ENCODE peak calls at places on chromosome 17, in six cellular contexts. F, D, T, J, V and X are unnamed samples.

GRCh38 chr17:19017401-19017800 is 12.8 kb upstream of the FAM83G start:
- DNase-seq in F (no peak), T (no peak), J (no peak), V (no peak), D (no peak), X (no peak)

GRCh38 chr17:3730881-3731429 is 7.3 kb downstream of the HASPIN start:
- DNase-seq in J (no peak), F (no peak), V (no peak), T (no peak), D (no peak), X (no peak)

GRCh38 chr17:3903051-3903825 is 10.4 kb upstream of the CAMKK1 start:
- DNase-seq in D (no peak), T (no peak), F (no peak), J (no peak), V (no peak), X (no peak)

GRCh38 chr17:36546418-36547093 is 1.8 kb downstream of the GGNBP2 start:
- DNase-seq in D (no peak), V (no peak), T (no peak), J (no peak), F (no peak), X (no peak)

GRCh38 chr17:50604470-50604869 is 30.2 kb upstream of the ABCC3 start:
- DNase-seq in F (no peak), V (no peak), J (no peak), D (no peak), T (no peak), X (no peak)

GRCh38 chr17:226108-226772 is 44.8 kb upstream of the DOC2B start:
- DNase-seq in T (no peak), V (no peak), F (no peak), D (no peak), J (no peak), X (no peak)

GRCh38 chr17:53655591-53655990 is 167.1 kb upstream of the KIF2B start:
- DNase-seq in V (no peak), J (no peak), F (no peak), D (no peak), T (no peak), X (no peak)

GRCh38 chr17:64504769-64505319 is 1.2 kb downstream of the DDX5 start:
- DNase-seq in F (no peak), J (no peak), D (no peak), V (no peak), T (peak; percentile 42), X (no peak)

GRCh38 chr17:74514632-74515035 is 16.6 kb downstream of the CD300LB start:
- DNase-seq in J (no peak), D (no peak), F (no peak), V (peak; percentile 9), T (no peak), X (no peak)

GRCh38 chr17:44610871-44611270 is 45.4 kb upstream of the MEIOC start:
- DNase-seq in T (no peak), J (no peak), D (no peak), F (no peak), V (no peak), X (no peak)

GRCh38 chr17:75476752-75477492 is 20.5 kb downstream of the TMEM94 start:
- DNase-seq in D (no peak), V (no peak), T (no peak), F (no peak), J (no peak), X (no peak)

GRCh38 chr17:3982541-3983017 is 18.3 kb upstream of the ATP2A3 start:
- DNase-seq in T (no peak), V (no peak), J (no peak), D (no peak), F (no peak), X (no peak)

GRCh38 chr17:7023576-7024401 is 939 bp downstream of the BCL6B start:
- DNase-seq in T (no peak), J (peak; percentile 81), D (peak; percentile 86), F (peak; percentile 96), V (peak; percentile 95), X (peak; percentile 86)

GRCh38 chr17:7024402-7024785 is 1.5 kb downstream of the BCL6B start:
- DNase-seq in D (no peak), J (no peak), T (no peak), V (no peak), F (no peak), X (no peak)

GRCh38 chr17:7020894-7021664 is 1.8 kb upstream of the BCL6B start:
- DNase-seq in V (no peak), F (no peak), J (no peak), D (no peak), T (no peak), X (no peak)

GRCh38 chr17:7021993-7022778 is 664 bp upstream of the BCL6B start:
- DNase-seq in V (peak; percentile 86), D (no peak), F (no peak), J (no peak), T (no peak), X (no peak)

GRCh38 chr17:7022791-7023571 is at the start of gene BCL6B:
- DNase-seq in F (no peak), V (no peak), J (no peak), T (no peak), D (no peak), X (no peak)
- TF ChIP-seq ZNF274 in F (no peak), V (no peak), J (no peak), T (no peak), D (no peak), X (no peak)

GRCh38 chr17:2174471-2175293 is 119.8 kb downstream of the HIC1 start:
- DNase-seq in T (peak; percentile 94), V (no peak), J (no peak), F (no peak), D (no peak), X (no peak)
- H3K4me1 ChIP-seq in T (peaks cover 75% of the 10 kb centered on the region), V (no peaks in the 10 kb centered on the region), J (peaks cover 2% of the 10 kb centered on the region), F (peaks cover 4% of the 10 kb centered on the region), D (no peaks in the 10 kb centered on the region), X (peaks cover 8% of the 10 kb centered on the region)

GRCh38 chr17:67033613-67034012 is 10.7 kb upstream of the CACNG1 start:
- DNase-seq in F (no peak), V (no peak), T (no peak), D (no peak), J (no peak), X (no peak)
- H3K9ac ChIP-seq in F (no peak overlapping the region), V (no peak overlapping the region), T (no peak overlapping the region), D (no peak overlapping the region), J (no peak overlapping the region), X (no peak overlapping the region)

GRCh38 chr17:70137451-70138230 is 31.7 kb upstream of the KCNJ2 start:
- DNase-seq in F (no peak), T (no peak), D (no peak), J (peak; percentile 70), V (no peak), X (no peak)
- TF ChIP-seq ZNF274 in F (no peak), T (no peak), D (no peak), J (no peak), V (no peak), X (no peak)

DNA sequence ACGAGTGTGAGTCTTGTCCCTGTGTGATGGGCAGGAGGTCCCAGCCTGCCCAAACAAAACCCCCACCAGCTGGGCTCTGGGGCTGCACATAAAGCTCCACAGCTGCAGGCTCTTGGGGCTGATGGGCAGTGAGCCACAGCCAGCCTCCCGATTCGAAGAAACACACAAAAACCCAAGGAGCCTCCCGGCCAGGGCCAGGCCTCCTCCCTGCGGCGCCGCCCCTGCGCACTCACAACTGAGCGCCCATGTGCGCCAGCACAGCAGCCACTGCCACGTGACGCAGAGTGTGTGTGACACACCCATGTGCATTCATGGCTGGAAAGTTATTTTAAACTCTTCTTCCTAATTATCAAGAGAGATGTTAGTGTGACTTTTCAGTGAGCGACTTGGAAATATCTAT is 30.6 kb upstream of the FAAP100 start:
- DNase-seq in D (no peak), T (no peak), F (no peak), V (no peak), J (no peak), X (no peak)
- H3K4me1 ChIP-seq in D (peaks cover 25% of the 10 kb centered on the region), T (peaks cover 25% of the 10 kb centered on the region), F (no peaks in the 10 kb centered on the region), V (peaks cover 10% of the 10 kb centered on the region), J (no peaks in the 10 kb centered on the region), X (peaks cover 15% of the 10 kb centered on the region)

GRCh38 chr17:38748329-38749221 is at the start of gene PCGF2:
- DNase-seq in V (peak; percentile 85), F (peak; percentile 68), T (peak; percentile 89), D (peak; percentile 71), J (no peak), X (peak; percentile 93)

GRCh38 chr17:38750044-38750311 is 1.8 kb upstream of the PCGF2 start:
- DNase-seq in V (no peak), F (no peak), D (no peak), T (no peak), J (no peak), X (no peak)

GRCh38 chr17:38750312-38751121 is 2.0 kb upstream of the PSMB3 start:
- DNase-seq in V (no peak), T (peak; percentile 50), J (no peak), D (no peak), F (no peak), X (no peak)

GRCh38 chr17:38747385-38748328 is 479 bp downstream of the PCGF2 start:
- DNase-seq in D (no peak), V (peak; percentile 72), T (no peak), F (no peak), J (no peak), X (no peak)

GRCh38 chr17:38749222-38750043 is 1.3 kb upstream of the PCGF2 start:
- DNase-seq in T (peak; percentile 89), J (no peak), V (peak; percentile 83), D (peak; percentile 56), F (no peak), X (no peak)
- H3K9ac ChIP-seq in T (peak overlapping the region; percentile 68), J (peak overlapping the region; percentile 61), V (peak overlapping the region; percentile 92), D (peak overlapping the region; percentile 93), F (peak overlapping the region; percentile 80), X (peak overlapping the region; percentile 98)

GRCh38 chr17:80765241-80766022 is 220.8 kb downstream of the RPTOR start:
- DNase-seq in D (no peak), F (no peak), T (no peak), J (no peak), V (no peak), X (no peak)
- TF ChIP-seq ZNF274 in D (no peak), F (no peak), T (no peak), J (no peak), V (no peak), X (no peak)

GRCh38 chr17:78411241-78411855 is 32.9 kb downstream of the PGS1 start:
- DNase-seq in F (no peak), D (no peak), T (no peak), V (peak; percentile 72), J (no peak), X (no peak)
- H3K4me1 ChIP-seq in F (peaks cover 23% of the 10 kb centered on the region), D (peaks cover 22% of the 10 kb centered on the region), T (no peaks in the 10 kb centered on the region), V (peaks cover 34% of the 10 kb centered on the region), J (peaks cover 6% of the 10 kb centered on the region), X (peaks cover 6% of the 10 kb centered on the region)